ENCODE peak calls at places on chromosomes 2 and 18, in eight cellular contexts. J, V, Z, P, A, D, O and T are unnamed samples.

GRCh38 chr18:24153397-24153796 is 14.5 kb downstream of the CABYR start:
- DNase-seq in J (no peak), O (no peak), P (no peak), D (no peak), A (no peak), Z (no peak), V (no peak), T (peak)

GRCh38 chr2:127910415-127910814 is 24.7 kb upstream of the AMMECR1L start:
- DNase-seq in Z (no peak), O (no peak), V (no peak), D (no peak), J (no peak), P (no peak), A (no peak), T (no peak)

GRCh38 chr2:174590928-174591648 is 6.5 kb downstream of the WIPF1 start:
- DNase-seq in D (no peak), J (no peak), V (no peak), P (no peak), O (no peak), Z (no peak), A (no peak), T (no peak)

GRCh38 chr2:101473911-101474751 is 781 bp downstream of the RFX8 start:
- DNase-seq in Z (peak), P (no peak), O (peak), A (peak), V (no peak), D (peak), J (peak), T (no peak)

GRCh38 chr2:28085183-28085582 is 194.7 kb downstream of the BABAM2 start:
- DNase-seq in J (no peak), V (no peak), A (no peak), P (no peak), D (no peak), Z (no peak), O (no peak), T (no peak)

GRCh38 chr2:209331291-209331844 is 92.5 kb upstream of the MAP2 start:
- DNase-seq in J (no peak), D (no peak), V (peak), Z (peak), A (no peak), O (no peak), P (peak), T (no peak)

GRCh38 chr18:76903386-76903785 is 81.0 kb downstream of the ZNF236 start:
- DNase-seq in D (no peak), J (no peak), A (no peak), Z (no peak), P (no peak), V (no peak), O (no peak), T (no peak)

GRCh38 chr2:213004197-213004821 is 147.1 kb downstream of the IKZF2 start:
- DNase-seq in O (no peak), P (no peak), D (no peak), V (no peak), Z (no peak), A (no peak), J (no peak), T (no peak)

GRCh38 chr18:79068299-79068945 is 772 bp upstream of the ATP9B start:
- DNase-seq in Z (no peak), J (no peak), P (no peak), V (peak), O (no peak), D (no peak), A (no peak), T (peak)

GRCh38 chr2:231522418-231523180 is 7.6 kb downstream of the NMUR1 start:
- DNase-seq in A (no peak), J (no peak), V (no peak), Z (no peak), D (no peak), P (no peak), O (no peak), T (no peak)

GRCh38 chr2:223759569-223760430 is 77.6 kb downstream of the AP1S3 start:
- DNase-seq in Z (no peak), O (no peak), V (no peak), J (no peak), A (no peak), D (no peak), P (peak), T (no peak)

GRCh38 chr2:74424139-74424992 is 2.8 kb downstream of the WDR54 start:
- DNase-seq in O (no peak), J (no peak), V (no peak), D (no peak), P (no peak), A (no peak), Z (no peak), T (no peak)

GRCh38 chr2:41863062-41863461 is 184.8 kb upstream of the PKDCC start:
- DNase-seq in D (no peak), V (no peak), P (no peak), O (no peak), J (no peak), A (no peak), Z (no peak), T (no peak)

GRCh38 chr2:215917953-215918620 is 95.3 kb downstream of the MREG start:
- DNase-seq in A (no peak), P (no peak), J (no peak), O (no peak), Z (peak), V (peak), D (no peak), T (peak)

GRCh38 chr18:75248426-75249191 is 38.0 kb downstream of the TSHZ1 start:
- DNase-seq in D (no peak), V (no peak), P (no peak), A (no peak), J (no peak), Z (no peak), O (no peak), T (no peak)

GRCh38 chr2:225354281-225354774 is 45.2 kb upstream of the NYAP2 start:
- DNase-seq in Z (no peak), P (peak), J (no peak), O (no peak), V (no peak), D (no peak), A (no peak), T (no peak)

GRCh38 chr2:236776695-236777251 is 207.1 kb downstream of the ACKR3 start:
- DNase-seq in A (no peak), O (no peak), Z (no peak), D (peak), P (no peak), V (no peak), J (no peak), T (no peak)

GRCh38 chr2:190477563-190478454 is 56.7 kb downstream of the NEMP2 start:
- DNase-seq in Z (no peak), D (no peak), V (no peak), J (no peak), P (no peak), O (no peak), A (no peak), T (no peak)

GRCh38 chr18:4106407-4107033 is 348.6 kb downstream of the DLGAP1 start:
- DNase-seq in A (peak), D (peak), V (peak), Z (peak), J (peak), O (peak), P (peak), T (peak)

GRCh38 chr2:204012081-204012653 is 75.6 kb downstream of the ICOS start:
- DNase-seq in O (no peak), V (no peak), Z (no peak), D (no peak), A (no peak), J (peak), P (no peak), T (no peak)

GRCh38 chr2:183195397-183195796 is 71.2 kb downstream of the NUP35 start:
- DNase-seq in Z (no peak), J (no peak), P (no peak), A (no peak), D (no peak), V (no peak), O (no peak), T (no peak)

GRCh38 chr2:183192343-183192742 is 68.1 kb downstream of the NUP35 start:
- DNase-seq in A (no peak), P (no peak), Z (no peak), O (no peak), V (no peak), J (no peak), D (no peak), T (no peak)

GRCh38 chr2:183195998-183196409 is 71.8 kb downstream of the NUP35 start:
- DNase-seq in D (no peak), P (no peak), O (no peak), Z (no peak), J (no peak), V (no peak), A (no peak), T (no peak)

GRCh38 chr2:183193904-183194303 is 69.7 kb downstream of the NUP35 start:
- DNase-seq in O (no peak), A (no peak), D (no peak), V (no peak), P (no peak), J (no peak), Z (no peak), T (no peak)
- TF ChIP-seq CTCF in O (no peak), A (no peak), D (no peak), V (no peak), P (no peak), J (no peak), Z (no peak), T (no peak)

GRCh38 chr2:196849895-196850294 is 40.7 kb upstream of the C2orf66 start:
- DNase-seq in A (no peak), V (no peak), D (no peak), P (no peak), O (no peak), J (no peak), Z (no peak), T (no peak)
- TF ChIP-seq CTCF in A (peak), V (peak), D (no peak), P (peak), O (peak), J (peak), Z (peak), T (peak)

GRCh38 chr2:65256088-65256487 is 28.5 kb downstream of the ACTR2 start:
- DNase-seq in A (no peak), Z (no peak), D (no peak), V (no peak), J (no peak), O (no peak), P (no peak), T (no peak)
- TF ChIP-seq CTCF in A (no peak), Z (peak), D (no peak), V (peak), J (no peak), O (peak), P (no peak), T (peak)

GRCh38 chr2:218216336-218216673 is 684 bp upstream of the ARPC2 start:
- DNase-seq in V (no peak), J (no peak), A (no peak), P (no peak), Z (peak), O (no peak), D (no peak), T (no peak)

GRCh38 chr2:218218409-218219185 is 1.6 kb downstream of the ARPC2 start:
- DNase-seq in J (no peak), D (no peak), A (no peak), Z (peak), P (no peak), O (no peak), V (peak), T (peak)

GRCh38 chr2:218219934-218220333 is 2.9 kb downstream of the ARPC2 start:
- DNase-seq in P (no peak), Z (no peak), V (peak), J (no peak), A (no peak), D (no peak), O (no peak), T (no peak)

GRCh38 chr2:218217366-218218309 is 649 bp downstream of the ARPC2 start:
- DNase-seq in D (peak), P (no peak), Z (peak), O (peak), A (peak), V (peak), J (peak), T (peak)

GRCh38 chr2:218216674-218217365 is at the start of gene ARPC2:
- DNase-seq in V (peak), P (peak), O (peak), Z (peak), D (peak), A (peak), J (peak), T (peak)
- TF ChIP-seq CTCF in V (no peak), P (no peak), O (no peak), Z (no peak), D (peak), A (peak), J (peak), T (no peak)

GRCh38 chr2:161570424-161571050 is 53.7 kb upstream of the SLC4A10 start:
- DNase-seq in D (no peak), A (no peak), J (no peak), V (no peak), O (no peak), Z (no peak), P (no peak), T (no peak)
- TF ChIP-seq CTCF in D (no peak), A (no peak), J (no peak), V (peak), O (peak), Z (peak), P (peak), T (no peak)

GRCh38 chr2:147559068-147559467 is 285.8 kb upstream of the ACVR2A start:
- DNase-seq in J (no peak), V (no peak), D (no peak), O (no peak), A (no peak), P (no peak), Z (no peak), T (no peak)
- TF ChIP-seq CTCF in J (no peak), V (no peak), D (no peak), O (no peak), A (no peak), P (no peak), Z (no peak), T (no peak)

GRCh38 chr2:227499971-227500630 is 28.1 kb downstream of the AGFG1 start:
- DNase-seq in V (no peak), J (no peak), D (no peak), O (no peak), A (no peak), P (no peak), Z (no peak), T (no peak)
- TF ChIP-seq CTCF in V (no peak), J (no peak), D (no peak), O (no peak), A (no peak), P (no peak), Z (no peak), T (no peak)

DNA sequence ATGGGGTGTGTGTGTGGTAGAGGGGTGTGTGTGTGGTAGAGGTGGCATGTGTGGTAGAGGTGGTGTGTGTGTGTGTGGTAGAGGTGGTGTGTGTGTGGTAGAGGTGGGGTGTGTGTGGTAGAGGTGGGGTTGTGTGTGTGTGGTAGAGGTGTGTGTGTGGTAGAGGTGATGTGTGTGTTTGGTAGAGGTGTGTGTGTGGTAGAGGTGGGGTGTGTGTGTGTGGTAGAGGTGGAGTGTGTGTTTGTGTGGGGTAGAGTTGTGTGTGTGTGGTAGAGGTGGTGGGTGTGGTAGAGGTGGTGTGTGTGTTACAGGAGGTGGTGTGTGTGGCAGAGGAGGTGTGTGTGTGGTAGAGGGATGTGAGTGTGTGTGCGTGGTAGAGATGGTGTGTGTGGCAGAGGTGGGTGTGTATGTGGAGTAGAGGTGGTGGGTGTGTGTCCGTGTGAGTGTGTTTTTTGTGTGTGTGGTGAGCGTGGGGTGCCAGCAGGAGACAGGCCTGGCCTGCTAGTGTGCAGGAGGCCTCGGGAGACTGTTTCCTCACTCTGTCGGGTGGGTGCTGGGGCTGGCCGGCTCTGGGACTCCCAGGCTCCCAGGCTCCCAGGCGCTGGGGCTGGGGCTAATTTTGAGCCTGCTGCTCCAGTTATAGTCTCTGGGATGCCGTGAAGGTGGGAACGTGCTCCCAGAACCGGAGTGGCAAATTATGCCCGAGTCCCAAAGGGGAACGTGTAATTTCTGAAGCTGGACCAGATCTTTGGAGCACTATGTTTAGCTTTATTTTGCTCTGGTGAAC is 165.2 kb downstream of the DYSF start:
- DNase-seq in P (no peak), O (peak), A (no peak), J (peak), V (no peak), D (peak), Z (no peak), T (no peak)
- TF ChIP-seq CTCF in P (no peak), O (no peak), A (no peak), J (no peak), V (no peak), D (no peak), Z (no peak), T (no peak)

GRCh38 chr2:83827618-83828017 is 631.5 kb downstream of the SUCLG1 start:
- DNase-seq in O (no peak), P (no peak), J (no peak), V (no peak), A (no peak), Z (no peak), D (no peak), T (no peak)
- TF ChIP-seq CTCF in O (peak), P (no peak), J (no peak), V (no peak), A (no peak), Z (peak), D (no peak), T (no peak)

GRCh38 chr2:85448840-85449588 is 30.5 kb downstream of the SH2D6 start:
- DNase-seq in P (no peak), D (no peak), Z (no peak), V (no peak), A (no peak), J (no peak), O (no peak), T (no peak)

GRCh38 chr2:85447222-85447585 is 28.7 kb downstream of the SH2D6 start:
- DNase-seq in J (no peak), D (no peak), V (no peak), A (no peak), O (no peak), P (no peak), Z (no peak), T (no peak)

GRCh38 chr2:85455552-85456090 is 37.1 kb downstream of the SH2D6 start:
- DNase-seq in Z (no peak), O (no peak), P (no peak), V (no peak), A (no peak), J (no peak), D (no peak), T (no peak)

GRCh38 chr2:85457043-85457442 is 38.5 kb downstream of the SH2D6 start:
- DNase-seq in V (no peak), O (no peak), Z (no peak), P (no peak), J (no peak), A (no peak), D (no peak), T (no peak)

GRCh38 chr2:85452237-85452636 is 33.7 kb downstream of the SH2D6 start:
- DNase-seq in Z (no peak), D (no peak), P (no peak), A (no peak), J (no peak), V (no peak), O (no peak), T (no peak)
- TF ChIP-seq CTCF in Z (no peak), D (no peak), P (no peak), A (no peak), J (no peak), V (no peak), O (no peak), T (no peak)